ENCODE peak calls at places on chromosomes 16 and 17, in nine cellular contexts. One of them, this sample, is unnamed.
A peak's percentile ranks its signal among the peaks of the same experiment; 100 is the strongest.

GRCh38 chr17:77602062-77602746 is 356.3 kb upstream of the TNRC6C start:
- DNase-seq in CD4-positive, alpha-beta memory T cell: no peak
- DNase-seq in psoas muscle: peak; percentile 92
- DNase-seq in prostate gland: peak; percentile 85
- DNase-seq in tibial artery: peak; percentile 96
- DNase-seq in heart left ventricle: no peak
- DNase-seq in dorsolateral prefrontal cortex: no peak
- DNase-seq in esophagus muscularis mucosa: no peak
- DNase-seq in fibroblast of lung: peak; percentile 82
- DNase-seq in this sample: peak; percentile 32

GRCh38 chr17:27323538-27324212 is 29.8 kb downstream of the WSB1 start:
- DNase-seq in CD4-positive, alpha-beta memory T cell: no peak
- DNase-seq in psoas muscle: peak; percentile 85
- DNase-seq in prostate gland: peak; percentile 41
- DNase-seq in tibial artery: peak; percentile 93
- DNase-seq in heart left ventricle: peak; percentile 88
- DNase-seq in dorsolateral prefrontal cortex: no peak
- DNase-seq in esophagus muscularis mucosa: peak; percentile 93
- DNase-seq in fibroblast of lung: peak; percentile 86
- DNase-seq in this sample: peak; percentile 86

GRCh38 chr16:85984947-85985451 is 86.0 kb downstream of the IRF8 start:
- DNase-seq in CD4-positive, alpha-beta memory T cell: no peak
- DNase-seq in psoas muscle: no peak
- DNase-seq in prostate gland: no peak
- DNase-seq in tibial artery: no peak
- DNase-seq in heart left ventricle: no peak
- DNase-seq in dorsolateral prefrontal cortex: no peak
- DNase-seq in esophagus muscularis mucosa: no peak
- DNase-seq in fibroblast of lung: no peak
- DNase-seq in this sample: no peak

GRCh38 chr17:21452377-21453143 is 76.4 kb downstream of the KCNJ12 start:
- DNase-seq in CD4-positive, alpha-beta memory T cell: no peak
- DNase-seq in psoas muscle: peak; percentile 74
- DNase-seq in prostate gland: peak; percentile 13
- DNase-seq in tibial artery: peak; percentile 76
- DNase-seq in heart left ventricle: peak; percentile 68
- DNase-seq in dorsolateral prefrontal cortex: peak; percentile 71
- DNase-seq in esophagus muscularis mucosa: no peak
- DNase-seq in fibroblast of lung: peak; percentile 86
- DNase-seq in this sample: peak; percentile 56

GRCh38 chr17:62778990-62779681 is 29.0 kb downstream of the MARCHF10 start:
- DNase-seq in CD4-positive, alpha-beta memory T cell: no peak
- DNase-seq in psoas muscle: no peak
- DNase-seq in prostate gland: peak; percentile 14
- DNase-seq in tibial artery: no peak
- DNase-seq in heart left ventricle: no peak
- DNase-seq in dorsolateral prefrontal cortex: peak; percentile 60
- DNase-seq in esophagus muscularis mucosa: no peak
- DNase-seq in fibroblast of lung: peak; percentile 93
- DNase-seq in this sample: peak; percentile 75

GRCh38 chr17:17352836-17353624 is 49.9 kb downstream of the NT5M start:
- DNase-seq in CD4-positive, alpha-beta memory T cell: no peak
- DNase-seq in psoas muscle: no peak
- DNase-seq in prostate gland: no peak
- DNase-seq in tibial artery: peak; percentile 58
- DNase-seq in heart left ventricle: peak; percentile 51
- DNase-seq in dorsolateral prefrontal cortex: peak; percentile 30
- DNase-seq in esophagus muscularis mucosa: no peak
- DNase-seq in fibroblast of lung: no peak
- DNase-seq in this sample: no peak

GRCh38 chr16:79278506-79278905 is 322.0 kb downstream of the MAF start:
- DNase-seq in CD4-positive, alpha-beta memory T cell: peak; percentile 74
- DNase-seq in psoas muscle: no peak
- DNase-seq in prostate gland: no peak
- DNase-seq in tibial artery: no peak
- DNase-seq in heart left ventricle: no peak
- DNase-seq in dorsolateral prefrontal cortex: no peak
- DNase-seq in esophagus muscularis mucosa: no peak
- DNase-seq in fibroblast of lung: no peak
- DNase-seq in this sample: peak; percentile 22

GRCh38 chr17:10547351-10547750 is 2.1 kb downstream of the MYH2 start:
- DNase-seq in CD4-positive, alpha-beta memory T cell: no peak
- DNase-seq in psoas muscle: no peak
- DNase-seq in prostate gland: no peak
- DNase-seq in tibial artery: no peak
- DNase-seq in heart left ventricle: no peak
- DNase-seq in dorsolateral prefrontal cortex: no peak
- DNase-seq in esophagus muscularis mucosa: no peak
- DNase-seq in fibroblast of lung: no peak
- DNase-seq in this sample: no peak

GRCh38 chr17:49132699-49133364 is at the start of gene B4GALNT2:
- DNase-seq in CD4-positive, alpha-beta memory T cell: no peak
- DNase-seq in psoas muscle: peak; percentile 56
- DNase-seq in prostate gland: no peak
- DNase-seq in tibial artery: no peak
- DNase-seq in heart left ventricle: no peak
- DNase-seq in dorsolateral prefrontal cortex: no peak
- DNase-seq in esophagus muscularis mucosa: no peak
- DNase-seq in fibroblast of lung: no peak
- DNase-seq in this sample: peak; percentile 52

GRCh38 chr17:35784895-35785294 is 10.5 kb downstream of the MMP28 start:
- DNase-seq in CD4-positive, alpha-beta memory T cell: no peak
- DNase-seq in psoas muscle: no peak
- DNase-seq in prostate gland: no peak
- DNase-seq in tibial artery: no peak
- DNase-seq in heart left ventricle: no peak
- DNase-seq in dorsolateral prefrontal cortex: no peak
- DNase-seq in esophagus muscularis mucosa: no peak
- DNase-seq in fibroblast of lung: no peak
- DNase-seq in this sample: no peak

DNA sequence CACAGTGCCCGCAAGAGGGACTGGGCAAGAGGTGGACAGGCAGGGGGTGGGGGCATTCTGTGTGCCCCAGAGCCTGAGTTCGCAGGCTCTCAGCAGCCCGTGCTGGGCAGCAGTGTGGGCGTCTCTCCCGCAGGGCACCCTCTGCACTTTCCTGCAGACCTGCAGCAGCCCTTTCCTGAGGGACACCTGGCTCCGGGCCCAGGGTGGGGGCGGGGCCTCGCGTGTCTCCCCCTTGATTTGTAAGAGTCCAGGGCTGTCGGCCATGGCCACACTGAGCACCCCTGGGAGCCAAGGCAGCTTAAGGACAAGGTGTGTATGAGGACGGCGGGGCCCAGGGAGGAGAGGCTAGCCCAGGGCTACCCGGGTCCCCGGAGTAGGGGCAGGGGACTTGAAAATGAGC is 33.4 kb upstream of the SLC38A10 start:
- DNase-seq in CD4-positive, alpha-beta memory T cell: peak; percentile 13
- DNase-seq in psoas muscle: peak; percentile 83
- DNase-seq in prostate gland: no peak
- DNase-seq in tibial artery: no peak
- DNase-seq in heart left ventricle: no peak
- DNase-seq in dorsolateral prefrontal cortex: no peak
- DNase-seq in esophagus muscularis mucosa: no peak
- DNase-seq in fibroblast of lung: no peak
- DNase-seq in this sample: peak; percentile 78
- H3K4me3 ChIP-seq in CD4-positive, alpha-beta memory T cell: no peak overlapping the region
- H3K4me3 ChIP-seq in psoas muscle: peak overlapping the region; percentile 42
- H3K4me3 ChIP-seq in prostate gland: no peak overlapping the region
- H3K4me3 ChIP-seq in tibial artery: no peak overlapping the region
- H3K4me3 ChIP-seq in heart left ventricle: no peak overlapping the region
- H3K4me3 ChIP-seq in dorsolateral prefrontal cortex: no peak overlapping the region
- H3K4me3 ChIP-seq in esophagus muscularis mucosa: no peak overlapping the region
- H3K4me3 ChIP-seq in fibroblast of lung: no peak overlapping the region
- H3K4me3 ChIP-seq in this sample: no peak overlapping the region

DNA sequence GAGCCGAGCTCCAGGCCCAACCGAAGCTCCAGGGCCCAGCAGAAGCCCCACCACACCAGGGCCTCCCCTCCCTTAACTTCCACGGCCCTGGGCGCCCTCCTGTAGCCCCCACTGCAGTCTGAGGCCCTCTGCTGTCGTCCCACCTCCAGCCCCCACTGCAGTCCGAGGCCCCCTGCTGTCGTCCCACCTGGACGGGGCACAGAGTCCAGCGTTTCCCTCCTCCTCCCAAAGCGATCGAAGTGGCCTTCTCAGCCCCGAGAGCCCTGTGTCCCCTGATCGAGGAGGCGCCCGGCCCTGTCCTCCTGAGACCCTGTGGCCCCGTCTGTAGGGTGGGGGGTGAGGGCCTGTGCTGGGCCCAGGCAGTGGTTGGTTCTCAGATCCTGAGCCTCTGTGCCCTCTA is 25.8 kb upstream of the CACNA1H start:
- DNase-seq in CD4-positive, alpha-beta memory T cell: no peak
- DNase-seq in psoas muscle: no peak
- DNase-seq in prostate gland: no peak
- DNase-seq in tibial artery: no peak
- DNase-seq in heart left ventricle: no peak
- DNase-seq in dorsolateral prefrontal cortex: no peak
- DNase-seq in esophagus muscularis mucosa: no peak
- DNase-seq in fibroblast of lung: no peak
- DNase-seq in this sample: no peak
- H3K27me3 ChIP-seq in CD4-positive, alpha-beta memory T cell: no peaks in the 10 kb centered on the region
- H3K27me3 ChIP-seq in psoas muscle: peaks cover 56% of the 10 kb centered on the region
- H3K27me3 ChIP-seq in prostate gland: no peaks in the 10 kb centered on the region
- H3K27me3 ChIP-seq in tibial artery: peaks cover 54% of the 10 kb centered on the region
- H3K27me3 ChIP-seq in heart left ventricle: peaks cover 15% of the 10 kb centered on the region
- H3K27me3 ChIP-seq in dorsolateral prefrontal cortex: no peaks in the 10 kb centered on the region
- H3K27me3 ChIP-seq in esophagus muscularis mucosa: no peaks in the 10 kb centered on the region
- H3K27me3 ChIP-seq in fibroblast of lung: no peaks in the 10 kb centered on the region
- H3K27me3 ChIP-seq in this sample: no peaks in the 10 kb centered on the region

GRCh38 chr17:47986520-47986919 is 15.6 kb downstream of the CDK5RAP3 start:
- DNase-seq in CD4-positive, alpha-beta memory T cell: no peak
- DNase-seq in psoas muscle: no peak
- DNase-seq in prostate gland: no peak
- DNase-seq in tibial artery: no peak
- DNase-seq in heart left ventricle: no peak
- DNase-seq in dorsolateral prefrontal cortex: no peak
- DNase-seq in esophagus muscularis mucosa: no peak
- DNase-seq in fibroblast of lung: no peak
- DNase-seq in this sample: no peak

GRCh38 chr17:47990962-47991731 is 20.2 kb downstream of the CDK5RAP3 start:
- DNase-seq in CD4-positive, alpha-beta memory T cell: no peak
- DNase-seq in psoas muscle: no peak
- DNase-seq in prostate gland: no peak
- DNase-seq in tibial artery: no peak
- DNase-seq in heart left ventricle: no peak
- DNase-seq in dorsolateral prefrontal cortex: no peak
- DNase-seq in esophagus muscularis mucosa: no peak
- DNase-seq in fibroblast of lung: peak; percentile 32
- DNase-seq in this sample: no peak

GRCh38 chr17:47987240-47987835 is 16.4 kb downstream of the CDK5RAP3 start:
- DNase-seq in CD4-positive, alpha-beta memory T cell: no peak
- DNase-seq in psoas muscle: no peak
- DNase-seq in prostate gland: peak; percentile 64
- DNase-seq in tibial artery: no peak
- DNase-seq in heart left ventricle: no peak
- DNase-seq in dorsolateral prefrontal cortex: no peak
- DNase-seq in esophagus muscularis mucosa: no peak
- DNase-seq in fibroblast of lung: no peak
- DNase-seq in this sample: peak; percentile 88

GRCh38 chr17:47989159-47989558 is 18.2 kb downstream of the CDK5RAP3 start:
- DNase-seq in CD4-positive, alpha-beta memory T cell: no peak
- DNase-seq in psoas muscle: no peak
- DNase-seq in prostate gland: no peak
- DNase-seq in tibial artery: no peak
- DNase-seq in heart left ventricle: no peak
- DNase-seq in dorsolateral prefrontal cortex: no peak
- DNase-seq in esophagus muscularis mucosa: no peak
- DNase-seq in fibroblast of lung: no peak
- DNase-seq in this sample: no peak

GRCh38 chr17:47989700-47990099 is 18.8 kb downstream of the CDK5RAP3 start:
- DNase-seq in CD4-positive, alpha-beta memory T cell: no peak
- DNase-seq in psoas muscle: no peak
- DNase-seq in prostate gland: no peak
- DNase-seq in tibial artery: no peak
- DNase-seq in heart left ventricle: no peak
- DNase-seq in dorsolateral prefrontal cortex: no peak
- DNase-seq in esophagus muscularis mucosa: no peak
- DNase-seq in fibroblast of lung: no peak
- DNase-seq in this sample: no peak
- H3K4me3 ChIP-seq in CD4-positive, alpha-beta memory T cell: no peak overlapping the region
- H3K4me3 ChIP-seq in psoas muscle: no peak overlapping the region
- H3K4me3 ChIP-seq in prostate gland: no peak overlapping the region
- H3K4me3 ChIP-seq in tibial artery: no peak overlapping the region
- H3K4me3 ChIP-seq in heart left ventricle: no peak overlapping the region
- H3K4me3 ChIP-seq in dorsolateral prefrontal cortex: no peak overlapping the region
- H3K4me3 ChIP-seq in esophagus muscularis mucosa: no peak overlapping the region
- H3K4me3 ChIP-seq in fibroblast of lung: no peak overlapping the region
- H3K4me3 ChIP-seq in this sample: no peak overlapping the region

GRCh38 chr16:58462499-58462996 is 37.4 kb upstream of the NDRG4 start:
- DNase-seq in CD4-positive, alpha-beta memory T cell: no peak
- DNase-seq in psoas muscle: no peak
- DNase-seq in prostate gland: no peak
- DNase-seq in tibial artery: no peak
- DNase-seq in heart left ventricle: no peak
- DNase-seq in dorsolateral prefrontal cortex: no peak
- DNase-seq in esophagus muscularis mucosa: no peak
- DNase-seq in fibroblast of lung: no peak
- DNase-seq in this sample: no peak

GRCh38 chr16:58461056-58461455 is 38.9 kb upstream of the NDRG4 start:
- DNase-seq in CD4-positive, alpha-beta memory T cell: no peak
- DNase-seq in psoas muscle: no peak
- DNase-seq in prostate gland: no peak
- DNase-seq in tibial artery: no peak
- DNase-seq in heart left ventricle: no peak
- DNase-seq in dorsolateral prefrontal cortex: no peak
- DNase-seq in esophagus muscularis mucosa: no peak
- DNase-seq in fibroblast of lung: no peak
- DNase-seq in this sample: no peak

GRCh38 chr16:58460219-58460610 is 39.7 kb upstream of the NDRG4 start:
- DNase-seq in CD4-positive, alpha-beta memory T cell: no peak
- DNase-seq in psoas muscle: no peak
- DNase-seq in prostate gland: no peak
- DNase-seq in tibial artery: no peak
- DNase-seq in heart left ventricle: no peak
- DNase-seq in dorsolateral prefrontal cortex: no peak
- DNase-seq in esophagus muscularis mucosa: no peak
- DNase-seq in fibroblast of lung: no peak
- DNase-seq in this sample: no peak

GRCh38 chr16:58462089-58462488 is 37.9 kb upstream of the NDRG4 start:
- DNase-seq in CD4-positive, alpha-beta memory T cell: no peak
- DNase-seq in psoas muscle: no peak
- DNase-seq in prostate gland: no peak
- DNase-seq in tibial artery: no peak
- DNase-seq in heart left ventricle: no peak
- DNase-seq in dorsolateral prefrontal cortex: no peak
- DNase-seq in esophagus muscularis mucosa: no peak
- DNase-seq in fibroblast of lung: no peak
- DNase-seq in this sample: no peak

DNA sequence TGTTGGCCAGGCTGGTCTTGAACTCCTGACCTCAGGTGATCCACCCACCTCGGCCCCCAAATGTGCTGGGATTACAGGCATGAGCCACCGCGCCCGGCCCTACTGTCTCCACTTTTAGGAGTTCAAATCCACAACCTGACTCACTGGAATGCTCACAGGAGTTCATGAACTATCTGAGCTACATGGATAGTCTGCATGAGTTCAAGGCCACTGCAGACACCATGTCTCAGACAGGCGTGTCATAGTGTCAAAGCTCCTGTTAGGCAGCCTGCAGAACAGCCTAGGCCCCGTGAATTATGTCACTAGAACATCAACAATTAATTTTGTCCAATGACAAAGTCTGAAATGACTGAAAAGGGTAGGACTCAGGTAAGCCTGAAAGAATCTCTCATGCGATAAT is 38.3 kb upstream of the NDRG4 start:
- DNase-seq in CD4-positive, alpha-beta memory T cell: no peak
- DNase-seq in psoas muscle: no peak
- DNase-seq in prostate gland: no peak
- DNase-seq in tibial artery: no peak
- DNase-seq in heart left ventricle: no peak
- DNase-seq in dorsolateral prefrontal cortex: no peak
- DNase-seq in esophagus muscularis mucosa: no peak
- DNase-seq in fibroblast of lung: no peak
- DNase-seq in this sample: no peak
- H3K27me3 ChIP-seq in CD4-positive, alpha-beta memory T cell: peaks cover 11% of the 10 kb centered on the region
- H3K27me3 ChIP-seq in psoas muscle: peaks cover 50% of the 10 kb centered on the region
- H3K27me3 ChIP-seq in prostate gland: peaks cover 14% of the 10 kb centered on the region
- H3K27me3 ChIP-seq in tibial artery: peaks cover 54% of the 10 kb centered on the region
- H3K27me3 ChIP-seq in heart left ventricle: no peaks in the 10 kb centered on the region
- H3K27me3 ChIP-seq in dorsolateral prefrontal cortex: peaks cover 33% of the 10 kb centered on the region
- H3K27me3 ChIP-seq in esophagus muscularis mucosa: peaks cover 27% of the 10 kb centered on the region
- H3K27me3 ChIP-seq in fibroblast of lung: peaks cover 35% of the 10 kb centered on the region
- H3K27me3 ChIP-seq in this sample: peaks cover 4% of the 10 kb centered on the region